ENCODE peak calls at places on chromosomes 1 and 21, in six cellular contexts. One of them, this sample, is unnamed.

GRCh38 chr1:169003864-169004516 is 102.5 kb upstream of the ATP1B1 start:
- DNase-seq in cerebellum: no peak
- DNase-seq in anterior cingulate cortex: no peak
- DNase-seq in NCI-H226: peak
- DNase-seq in bronchial epithelial cell: no peak
- DNase-seq in memory B cell: no peak
- DNase-seq in this sample: no peak

GRCh38 chr1:212583643-212584042 is 24.9 kb upstream of the ATF3 start:
- DNase-seq in cerebellum: no peak
- DNase-seq in anterior cingulate cortex: no peak
- DNase-seq in NCI-H226: peak
- DNase-seq in bronchial epithelial cell: no peak
- DNase-seq in memory B cell: no peak
- DNase-seq in this sample: no peak

GRCh38 chr1:223704921-223705878 is 7.1 kb upstream of the CAPN2 start:
- DNase-seq in cerebellum: peak
- DNase-seq in anterior cingulate cortex: no peak
- DNase-seq in NCI-H226: peak
- DNase-seq in bronchial epithelial cell: no peak
- DNase-seq in memory B cell: no peak
- DNase-seq in this sample: peak

GRCh38 chr21:38910390-38911008 is 104.8 kb downstream of the ETS2 start:
- DNase-seq in cerebellum: no peak
- DNase-seq in anterior cingulate cortex: no peak
- DNase-seq in NCI-H226: no peak
- DNase-seq in bronchial epithelial cell: peak
- DNase-seq in memory B cell: no peak
- DNase-seq in this sample: no peak

GRCh38 chr1:164660415-164661174 is 101.6 kb downstream of the PBX1 start:
- DNase-seq in cerebellum: no peak
- DNase-seq in anterior cingulate cortex: no peak
- DNase-seq in NCI-H226: peak
- DNase-seq in bronchial epithelial cell: no peak
- DNase-seq in memory B cell: no peak
- DNase-seq in this sample: no peak

GRCh38 chr1:91929246-91929645 is 20.0 kb upstream of the BRDT start:
- DNase-seq in cerebellum: no peak
- DNase-seq in anterior cingulate cortex: no peak
- DNase-seq in NCI-H226: no peak
- DNase-seq in bronchial epithelial cell: no peak
- DNase-seq in memory B cell: no peak
- DNase-seq in this sample: peak

GRCh38 chr21:17491716-17492414 is 21.0 kb upstream of the CXADR start:
- DNase-seq in cerebellum: no peak
- DNase-seq in anterior cingulate cortex: no peak
- DNase-seq in NCI-H226: peak
- DNase-seq in bronchial epithelial cell: peak
- DNase-seq in memory B cell: no peak
- DNase-seq in this sample: no peak

GRCh38 chr1:185862235-185862634 is 128.0 kb downstream of the HMCN1 start:
- DNase-seq in cerebellum: no peak
- DNase-seq in anterior cingulate cortex: no peak
- DNase-seq in NCI-H226: peak
- DNase-seq in bronchial epithelial cell: peak
- DNase-seq in memory B cell: no peak
- DNase-seq in this sample: no peak

GRCh38 chr1:153688736-153689328 is 10.3 kb downstream of the NPR1 start:
- DNase-seq in cerebellum: no peak
- DNase-seq in anterior cingulate cortex: no peak
- DNase-seq in NCI-H226: no peak
- DNase-seq in bronchial epithelial cell: no peak
- DNase-seq in memory B cell: no peak
- DNase-seq in this sample: no peak

GRCh38 chr1:53107570-53108322 is 34.7 kb downstream of the SLC1A7 start:
- DNase-seq in cerebellum: no peak
- DNase-seq in anterior cingulate cortex: no peak
- DNase-seq in NCI-H226: peak
- DNase-seq in bronchial epithelial cell: peak
- DNase-seq in memory B cell: no peak
- DNase-seq in this sample: no peak

GRCh38 chr1:164320780-164321683 is 238.0 kb upstream of the PBX1 start:
- DNase-seq in cerebellum: peak
- DNase-seq in anterior cingulate cortex: no peak
- DNase-seq in NCI-H226: no peak
- DNase-seq in bronchial epithelial cell: peak
- DNase-seq in memory B cell: no peak
- DNase-seq in this sample: peak

GRCh38 chr1:215192306-215192705 is 109.8 kb downstream of the KCNK2 start:
- DNase-seq in cerebellum: no peak
- DNase-seq in anterior cingulate cortex: no peak
- DNase-seq in NCI-H226: no peak
- DNase-seq in bronchial epithelial cell: no peak
- DNase-seq in memory B cell: no peak
- DNase-seq in this sample: no peak

GRCh38 chr1:47688161-47688560 is 250.3 kb downstream of the FOXD2 start:
- DNase-seq in cerebellum: no peak
- DNase-seq in anterior cingulate cortex: no peak
- DNase-seq in NCI-H226: no peak
- DNase-seq in bronchial epithelial cell: no peak
- DNase-seq in memory B cell: no peak
- DNase-seq in this sample: no peak

GRCh38 chr1:92503043-92503925 is 16.6 kb upstream of the GFI1 start:
- DNase-seq in cerebellum: no peak
- DNase-seq in anterior cingulate cortex: no peak
- DNase-seq in NCI-H226: no peak
- DNase-seq in bronchial epithelial cell: no peak
- DNase-seq in memory B cell: no peak
- DNase-seq in this sample: no peak

GRCh38 chr1:174999926-175000696 is at the start of gene CACYBP:
- DNase-seq in cerebellum: no peak
- DNase-seq in anterior cingulate cortex: no peak
- DNase-seq in NCI-H226: no peak
- DNase-seq in bronchial epithelial cell: peak
- DNase-seq in memory B cell: peak
- DNase-seq in this sample: peak

GRCh38 chr1:14598498-14599172 is at the start of gene KAZN:
- DNase-seq in cerebellum: peak
- DNase-seq in anterior cingulate cortex: no peak
- DNase-seq in NCI-H226: no peak
- DNase-seq in bronchial epithelial cell: no peak
- DNase-seq in memory B cell: no peak
- DNase-seq in this sample: peak

GRCh38 chr1:162709870-162710269 is 77.6 kb downstream of the DDR2 start:
- DNase-seq in cerebellum: no peak
- DNase-seq in anterior cingulate cortex: no peak
- DNase-seq in NCI-H226: no peak
- DNase-seq in bronchial epithelial cell: peak
- DNase-seq in memory B cell: no peak
- DNase-seq in this sample: no peak

GRCh38 chr1:228794810-228795209 is 59.5 kb downstream of the RHOU start:
- DNase-seq in cerebellum: no peak
- DNase-seq in anterior cingulate cortex: no peak
- DNase-seq in NCI-H226: no peak
- DNase-seq in bronchial epithelial cell: no peak
- DNase-seq in memory B cell: no peak
- DNase-seq in this sample: no peak

GRCh38 chr1:182229907-182230522 is 161.6 kb downstream of the GLUL start:
- DNase-seq in cerebellum: no peak
- DNase-seq in anterior cingulate cortex: no peak
- DNase-seq in NCI-H226: no peak
- DNase-seq in bronchial epithelial cell: no peak
- DNase-seq in memory B cell: no peak
- DNase-seq in this sample: peak

GRCh38 chr1:177646757-177647730 is 322.8 kb downstream of the SEC16B start:
- DNase-seq in cerebellum: no peak
- DNase-seq in anterior cingulate cortex: no peak
- DNase-seq in NCI-H226: no peak
- DNase-seq in bronchial epithelial cell: no peak
- DNase-seq in memory B cell: no peak
- DNase-seq in this sample: no peak

GRCh38 chr1:68232354-68233148 is at the start of gene WLS:
- DNase-seq in cerebellum: peak
- DNase-seq in anterior cingulate cortex: peak
- DNase-seq in NCI-H226: peak
- DNase-seq in bronchial epithelial cell: peak
- DNase-seq in memory B cell: no peak
- DNase-seq in this sample: peak

GRCh38 chr1:5501206-5501980 is 490.8 kb downstream of the NPHP4 start:
- DNase-seq in cerebellum: peak
- DNase-seq in anterior cingulate cortex: no peak
- DNase-seq in NCI-H226: no peak
- DNase-seq in bronchial epithelial cell: no peak
- DNase-seq in memory B cell: no peak
- DNase-seq in this sample: peak

GRCh38 chr1:166032163-166032562 is 134.6 kb downstream of the FAM78B start:
- DNase-seq in cerebellum: no peak
- DNase-seq in anterior cingulate cortex: no peak
- DNase-seq in NCI-H226: no peak
- DNase-seq in bronchial epithelial cell: no peak
- DNase-seq in memory B cell: no peak
- DNase-seq in this sample: no peak

GRCh38 chr1:197663178-197663953 is 111.9 kb downstream of the DENND1B start:
- DNase-seq in cerebellum: no peak
- DNase-seq in anterior cingulate cortex: no peak
- DNase-seq in NCI-H226: no peak
- DNase-seq in bronchial epithelial cell: peak
- DNase-seq in memory B cell: no peak
- DNase-seq in this sample: no peak

GRCh38 chr1:13951793-13952751 is 252.1 kb downstream of the PRDM2 start:
- DNase-seq in cerebellum: no peak
- DNase-seq in anterior cingulate cortex: no peak
- DNase-seq in NCI-H226: no peak
- DNase-seq in bronchial epithelial cell: peak
- DNase-seq in memory B cell: no peak
- DNase-seq in this sample: no peak

GRCh38 chr1:154987326-154987725 is 4.2 kb downstream of the FLAD1 start:
- DNase-seq in cerebellum: no peak
- DNase-seq in anterior cingulate cortex: no peak
- DNase-seq in NCI-H226: no peak
- DNase-seq in bronchial epithelial cell: no peak
- DNase-seq in memory B cell: no peak
- DNase-seq in this sample: no peak

GRCh38 chr1:167634435-167634834 is 4.4 kb downstream of the RCSD1 start:
- DNase-seq in cerebellum: no peak
- DNase-seq in anterior cingulate cortex: no peak
- DNase-seq in NCI-H226: no peak
- DNase-seq in bronchial epithelial cell: peak
- DNase-seq in memory B cell: no peak
- DNase-seq in this sample: no peak

GRCh38 chr1:201095581-201096531 is 16.4 kb downstream of the CACNA1S start:
- DNase-seq in cerebellum: no peak
- DNase-seq in anterior cingulate cortex: no peak
- DNase-seq in NCI-H226: no peak
- DNase-seq in bronchial epithelial cell: peak
- DNase-seq in memory B cell: no peak
- DNase-seq in this sample: no peak

GRCh38 chr1:224922404-224923164 is 6.9 kb upstream of the DNAH14 start:
- DNase-seq in cerebellum: peak
- DNase-seq in anterior cingulate cortex: no peak
- DNase-seq in NCI-H226: no peak
- DNase-seq in bronchial epithelial cell: peak
- DNase-seq in memory B cell: no peak
- DNase-seq in this sample: peak

GRCh38 chr1:241808265-241808664 is 39.7 kb upstream of the EXO1 start:
- DNase-seq in cerebellum: no peak
- DNase-seq in anterior cingulate cortex: no peak
- DNase-seq in NCI-H226: no peak
- DNase-seq in bronchial epithelial cell: no peak
- DNase-seq in memory B cell: no peak
- DNase-seq in this sample: no peak

GRCh38 chr1:186626969-186627368 is 53.3 kb downstream of the PTGS2 start:
- DNase-seq in cerebellum: no peak
- DNase-seq in anterior cingulate cortex: no peak
- DNase-seq in NCI-H226: no peak
- DNase-seq in bronchial epithelial cell: no peak
- DNase-seq in memory B cell: no peak
- DNase-seq in this sample: no peak